ENCODE peak calls at places on chromosomes 13 and 19, in five cellular contexts. W, U, P, R and A are unnamed samples.

GRCh38 chr19:30622276-30622675 is 250.1 kb downstream of the ZNF536 start:
- DNase-seq in P (no peak), W (no peak), U (no peak), R (no peak), A (no peak)

GRCh38 chr13:114121496-114122466 is 10.6 kb downstream of the RASA3 start:
- DNase-seq in R (no peak), P (peak; percentile 20), U (no peak), W (no peak), A (no peak)

GRCh38 chr13:39281539-39282150 is 243.4 kb downstream of the NHLRC3 start:
- DNase-seq in W (no peak), U (no peak), P (no peak), R (no peak), A (no peak)

GRCh38 chr13:31951215-31951678 is 80.3 kb upstream of the FRY start:
- DNase-seq in U (no peak), W (no peak), P (no peak), R (peak; percentile 51), A (peak; percentile 51)

GRCh38 chr19:20660473-20660872 is 898 bp downstream of the ZNF626 start:
- DNase-seq in U (no peak), W (peak; percentile 19), P (peak; percentile 37), R (peak; percentile 22), A (no peak)

GRCh38 chr19:42693760-42694350 is 46.4 kb downstream of the PSG3 start:
- DNase-seq in P (no peak), W (peak; percentile 32), U (no peak), R (peak; percentile 27), A (peak; percentile 52)

GRCh38 chr13:30676672-30677071 is 58.7 kb upstream of the ALOX5AP start:
- DNase-seq in W (peak; percentile 21), P (no peak), R (no peak), U (no peak), A (no peak)

GRCh38 chr13:40149611-40150283 is 494.3 kb downstream of the COG6 start:
- DNase-seq in U (no peak), W (peak; percentile 90), R (no peak), P (peak; percentile 54), A (peak; percentile 33)

GRCh38 chr13:41900918-41901317 is 60.0 kb downstream of the VWA8 start:
- DNase-seq in R (no peak), W (no peak), P (no peak), U (no peak), A (no peak)

GRCh38 chr13:112958127-112958989 is 10.7 kb upstream of the MCF2L start:
- DNase-seq in P (peak; percentile 14), U (no peak), R (no peak), W (no peak), A (no peak)

GRCh38 chr13:24505756-24506155 is 6.8 kb downstream of the PARP4 start:
- DNase-seq in W (no peak), R (no peak), P (no peak), U (no peak), A (no peak)
- H3K27ac ChIP-seq in W (no peak overlapping the region), R (no peak overlapping the region), P (no peak overlapping the region), U (no peak overlapping the region), A (no peak overlapping the region)

GRCh38 chr19:5864013-5864720 is 6.2 kb downstream of the FUT5 start:
- DNase-seq in R (no peak), W (no peak), P (no peak), U (no peak), A (no peak)

GRCh38 chr19:5863030-5863665 is 7.2 kb downstream of the FUT5 start:
- DNase-seq in U (no peak), R (no peak), W (no peak), P (no peak), A (no peak)

GRCh38 chr19:5867201-5868136 is 2.9 kb downstream of the FUT5 start:
- DNase-seq in U (no peak), W (no peak), P (no peak), R (no peak), A (no peak)

GRCh38 chr19:5865772-5866171 is 4.6 kb downstream of the FUT5 start:
- DNase-seq in R (no peak), W (no peak), P (no peak), U (no peak), A (no peak)

GRCh38 chr19:5864725-5865486 is 5.4 kb downstream of the FUT5 start:
- DNase-seq in U (no peak), P (no peak), W (no peak), R (no peak), A (no peak)
- TF ChIP-seq CTCF in U (peak; percentile 21), P (no peak), W (no peak), R (peak; percentile 27), A (no peak)

GRCh38 chr19:728011-728410 is 19.3 kb downstream of the PALM start:
- DNase-seq in P (no peak), U (no peak), W (peak; percentile 46), R (no peak), A (no peak)
- H3K36me3 ChIP-seq in P (no peaks in the 10 kb centered on the region), U (no peaks in the 10 kb centered on the region), W (no peaks in the 10 kb centered on the region), R (no peaks in the 10 kb centered on the region), A (no peaks in the 10 kb centered on the region)

GRCh38 chr19:18428173-18428836 is 9.1 kb downstream of the SSBP4 start:
- DNase-seq in W (no peak), P (no peak), U (no peak), R (no peak), A (no peak)

GRCh38 chr19:18426416-18426767 is 7.2 kb downstream of the SSBP4 start:
- DNase-seq in R (no peak), W (no peak), P (no peak), U (no peak), A (no peak)

GRCh38 chr19:18427752-18428131 is 8.5 kb downstream of the SSBP4 start:
- DNase-seq in U (no peak), P (no peak), R (no peak), W (no peak), A (no peak)

GRCh38 chr19:18425515-18426415 is 6.6 kb downstream of the SSBP4 start:
- DNase-seq in P (peak; percentile 73), U (no peak), W (peak; percentile 59), R (peak; percentile 76), A (no peak)

GRCh38 chr19:18427080-18427751 is 8.0 kb downstream of the SSBP4 start:
- DNase-seq in R (no peak), P (no peak), U (no peak), W (no peak), A (no peak)
- H3K27ac ChIP-seq in R (peak overlapping the region; percentile 86), P (no peak overlapping the region), U (no peak overlapping the region), W (no peak overlapping the region), A (no peak overlapping the region)

DNA sequence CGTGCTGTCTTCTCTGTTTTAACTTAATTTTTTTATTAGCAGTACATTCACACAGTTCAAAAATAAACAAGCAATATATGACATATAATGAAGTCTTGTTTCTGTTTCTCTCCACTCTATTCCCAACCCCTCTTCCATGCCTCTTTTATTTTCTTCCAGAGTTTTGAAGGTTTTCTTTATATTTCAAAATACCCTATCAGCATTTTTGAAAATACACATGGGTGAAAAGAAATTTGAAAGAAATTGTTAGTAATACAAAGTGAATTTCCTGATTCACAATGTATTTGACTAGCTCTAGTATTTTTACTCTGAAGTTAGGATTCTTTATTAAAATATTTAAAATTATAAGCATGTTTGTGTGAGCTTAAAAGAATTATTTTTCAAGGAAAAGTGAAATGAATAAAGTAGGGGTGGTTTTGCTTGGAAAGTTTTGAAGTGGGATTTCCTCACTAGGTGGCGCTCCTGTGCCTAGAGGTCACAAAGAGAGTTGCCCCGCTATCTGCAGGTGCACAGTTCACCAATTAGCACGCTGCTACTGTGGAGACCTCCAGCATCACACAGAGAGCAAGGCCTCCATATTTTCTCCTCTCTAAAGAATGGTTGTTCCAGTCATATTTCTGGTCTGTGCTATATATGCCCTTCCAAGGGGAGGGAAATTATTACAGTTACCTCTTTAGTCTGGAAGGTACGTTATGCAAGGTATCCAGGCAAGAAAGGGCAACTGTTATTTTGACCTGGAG is 37.6 kb downstream of the SOX21 start:
- DNase-seq in W (peak; percentile 50), P (no peak), U (peak; percentile 85), R (peak; percentile 78), A (peak; percentile 56)
- TF ChIP-seq CTCF in W (peak; percentile 70), P (no peak), U (peak; percentile 57), R (peak; percentile 62), A (peak; percentile 53)